ENCODE peak calls at places on chromosome 1, in six cellular contexts. R is cardiac muscle cell; G is HS-5; D is small intestine; N is stimulated activated CD4-positive, alpha-beta T cell treated with anti-CD3 and anti-CD28 coated beads, Interleukin-4, amount 100 ng/mL, for 1 hour; F is fibroblast of lung. Z is an unnamed sample.

GRCh38 chr1:114024049-114024448 is 44.8 kb downstream of the OLFML3 start:
- DNase-seq in G (no peak), R (peak), D (no peak), F (no peak), N (no peak), Z (no peak)

GRCh38 chr1:16013220-16013907 is 4.5 kb downstream of the HSPB7 start:
- DNase-seq in N (peak), G (no peak), R (peak), F (peak), D (peak), Z (no peak)

GRCh38 chr1:12376236-12377064 is 146.6 kb downstream of the VPS13D start:
- DNase-seq in G (no peak), R (peak), N (no peak), F (no peak), D (peak), Z (no peak)

GRCh38 chr1:18351735-18352134 is 129.0 kb upstream of the KLHDC7A start:
- DNase-seq in R (no peak), G (no peak), F (no peak), N (no peak), D (no peak), Z (no peak)

GRCh38 chr1:193115629-193116227 is 6.1 kb upstream of the CDC73 start:
- DNase-seq in G (peak), R (peak), D (peak), N (no peak), F (peak), Z (no peak)

GRCh38 chr1:231039161-231040018 is 664 bp downstream of the FAM89A start:
- DNase-seq in N (peak), D (peak), F (peak), R (peak), G (no peak), Z (peak)

GRCh38 chr1:209835782-209836298 is 8.1 kb downstream of the UTP25 start:
- DNase-seq in F (peak), G (no peak), R (peak), D (no peak), N (no peak), Z (no peak)

GRCh38 chr1:27591622-27592021 is 12.3 kb downstream of the AHDC1 start:
- DNase-seq in G (no peak), D (no peak), N (no peak), F (peak), R (peak), Z (no peak)

GRCh38 chr1:161139765-161140164 is 7.3 kb upstream of the DEDD start:
- DNase-seq in D (peak), N (no peak), G (no peak), R (peak), F (peak), Z (no peak)

GRCh38 chr1:10155087-10155712 is 55.2 kb upstream of the KIF1B start:
- DNase-seq in D (no peak), F (peak), G (no peak), R (no peak), N (no peak), Z (no peak)

GRCh38 chr1:70317087-70317486 is 37.4 kb downstream of the ANKRD13C start:
- DNase-seq in R (no peak), G (no peak), D (no peak), F (no peak), N (no peak), Z (no peak)

GRCh38 chr1:69662321-69662720 is 94.6 kb downstream of the LRRC7 start:
- DNase-seq in R (no peak), N (no peak), F (no peak), D (no peak), G (no peak), Z (no peak)

GRCh38 chr1:116697892-116698595 is 30.5 kb upstream of the IGSF3 start:
- DNase-seq in G (peak), R (no peak), N (no peak), F (no peak), D (no peak), Z (no peak)

GRCh38 chr1:9135145-9135836 is 6.4 kb upstream of the GPR157 start:
- DNase-seq in G (no peak), D (no peak), F (no peak), R (no peak), N (no peak), Z (no peak)

GRCh38 chr1:161905269-161905884 is 118.3 kb downstream of the OLFML2B start:
- DNase-seq in D (peak), R (peak), F (peak), G (no peak), N (peak), Z (no peak)